ENCODE peak calls at places on chromosomes 2 and 18, in five cellular contexts. One of them, this sample, is unnamed.

GRCh38 chr18:57275111-57275510 is 77.2 kb upstream of the ST8SIA3 start:
- DNase-seq in stomach: no peak
- DNase-seq in GM23248: no peak
- DNase-seq in CD4-positive, alpha-beta T cell: no peak
- DNase-seq in dorsolateral prefrontal cortex: no peak
- DNase-seq in this sample: no peak

GRCh38 chr2:226733189-226733858 is 66.3 kb downstream of the IRS1 start:
- DNase-seq in stomach: no peak
- DNase-seq in GM23248: no peak
- DNase-seq in CD4-positive, alpha-beta T cell: no peak
- DNase-seq in dorsolateral prefrontal cortex: no peak
- DNase-seq in this sample: no peak

GRCh38 chr18:58135806-58136331 is 91.8 kb downstream of the NEDD4L start:
- DNase-seq in stomach: peak
- DNase-seq in GM23248: peak
- DNase-seq in CD4-positive, alpha-beta T cell: peak
- DNase-seq in dorsolateral prefrontal cortex: peak
- DNase-seq in this sample: peak

GRCh38 chr2:241741016-241741415 is 6.6 kb downstream of the D2HGDH start:
- DNase-seq in stomach: no peak
- DNase-seq in GM23248: peak
- DNase-seq in CD4-positive, alpha-beta T cell: no peak
- DNase-seq in dorsolateral prefrontal cortex: no peak
- DNase-seq in this sample: no peak

GRCh38 chr18:2847341-2848144 is 737 bp downstream of the EMILIN2 start:
- DNase-seq in stomach: no peak
- DNase-seq in GM23248: peak
- DNase-seq in CD4-positive, alpha-beta T cell: no peak
- DNase-seq in dorsolateral prefrontal cortex: no peak
- DNase-seq in this sample: no peak

GRCh38 chr2:151553-152328 is 105.4 kb upstream of the FAM110C start:
- DNase-seq in stomach: no peak
- DNase-seq in GM23248: no peak
- DNase-seq in CD4-positive, alpha-beta T cell: no peak
- DNase-seq in dorsolateral prefrontal cortex: no peak
- DNase-seq in this sample: peak

GRCh38 chr18:26002375-26002774 is 88.0 kb downstream of the SS18 start:
- DNase-seq in stomach: no peak
- DNase-seq in GM23248: no peak
- DNase-seq in CD4-positive, alpha-beta T cell: no peak
- DNase-seq in dorsolateral prefrontal cortex: no peak
- DNase-seq in this sample: no peak

GRCh38 chr2:9300829-9301453 is 94.3 kb downstream of the ASAP2 start:
- DNase-seq in stomach: no peak
- DNase-seq in GM23248: no peak
- DNase-seq in CD4-positive, alpha-beta T cell: no peak
- DNase-seq in dorsolateral prefrontal cortex: no peak
- DNase-seq in this sample: peak

GRCh38 chr2:28068098-28068497 is 177.6 kb downstream of the BABAM2 start:
- DNase-seq in stomach: no peak
- DNase-seq in GM23248: no peak
- DNase-seq in CD4-positive, alpha-beta T cell: no peak
- DNase-seq in dorsolateral prefrontal cortex: no peak
- DNase-seq in this sample: peak

GRCh38 chr2:6011871-6012380 is 319.7 kb downstream of the SOX11 start:
- DNase-seq in stomach: no peak
- DNase-seq in GM23248: no peak
- DNase-seq in CD4-positive, alpha-beta T cell: no peak
- DNase-seq in dorsolateral prefrontal cortex: no peak
- DNase-seq in this sample: no peak

GRCh38 chr2:113894156-113894743 is 4.4 kb downstream of the ACTR3 start:
- DNase-seq in stomach: no peak
- DNase-seq in GM23248: peak
- DNase-seq in CD4-positive, alpha-beta T cell: no peak
- DNase-seq in dorsolateral prefrontal cortex: no peak
- DNase-seq in this sample: peak

GRCh38 chr2:26298638-26299393 is 47.1 kb upstream of the SELENOI start:
- DNase-seq in stomach: peak
- DNase-seq in GM23248: peak
- DNase-seq in CD4-positive, alpha-beta T cell: peak
- DNase-seq in dorsolateral prefrontal cortex: no peak
- DNase-seq in this sample: peak

GRCh38 chr2:217054791-217055190 is 194.9 kb upstream of the TNP1 start:
- DNase-seq in stomach: no peak
- DNase-seq in GM23248: peak
- DNase-seq in CD4-positive, alpha-beta T cell: no peak
- DNase-seq in dorsolateral prefrontal cortex: no peak
- DNase-seq in this sample: no peak

GRCh38 chr2:124323321-124323720 is 298.2 kb downstream of the CNTNAP5 start:
- DNase-seq in stomach: no peak
- DNase-seq in GM23248: peak
- DNase-seq in CD4-positive, alpha-beta T cell: no peak
- DNase-seq in dorsolateral prefrontal cortex: no peak
- DNase-seq in this sample: peak

GRCh38 chr2:132669854-132670103 is 226 bp downstream of the LYPD1 start:
- DNase-seq in stomach: no peak
- DNase-seq in GM23248: peak
- DNase-seq in CD4-positive, alpha-beta T cell: no peak
- DNase-seq in dorsolateral prefrontal cortex: no peak
- DNase-seq in this sample: peak

GRCh38 chr2:164620873-164621760 is at the start of gene GRB14:
- DNase-seq in stomach: peak
- DNase-seq in GM23248: peak
- DNase-seq in CD4-positive, alpha-beta T cell: no peak
- DNase-seq in dorsolateral prefrontal cortex: no peak
- DNase-seq in this sample: peak

GRCh38 chr18:45978084-45978483 is 11.0 kb upstream of the EPG5 start:
- DNase-seq in stomach: no peak
- DNase-seq in GM23248: no peak
- DNase-seq in CD4-positive, alpha-beta T cell: no peak
- DNase-seq in dorsolateral prefrontal cortex: no peak
- DNase-seq in this sample: no peak
- H3K27ac ChIP-seq in stomach: no peak
- H3K27ac ChIP-seq in GM23248: no peak
- H3K27ac ChIP-seq in CD4-positive, alpha-beta T cell: no peak
- H3K27ac ChIP-seq in dorsolateral prefrontal cortex: no peak
- H3K27ac ChIP-seq in this sample: no peak

DNA sequence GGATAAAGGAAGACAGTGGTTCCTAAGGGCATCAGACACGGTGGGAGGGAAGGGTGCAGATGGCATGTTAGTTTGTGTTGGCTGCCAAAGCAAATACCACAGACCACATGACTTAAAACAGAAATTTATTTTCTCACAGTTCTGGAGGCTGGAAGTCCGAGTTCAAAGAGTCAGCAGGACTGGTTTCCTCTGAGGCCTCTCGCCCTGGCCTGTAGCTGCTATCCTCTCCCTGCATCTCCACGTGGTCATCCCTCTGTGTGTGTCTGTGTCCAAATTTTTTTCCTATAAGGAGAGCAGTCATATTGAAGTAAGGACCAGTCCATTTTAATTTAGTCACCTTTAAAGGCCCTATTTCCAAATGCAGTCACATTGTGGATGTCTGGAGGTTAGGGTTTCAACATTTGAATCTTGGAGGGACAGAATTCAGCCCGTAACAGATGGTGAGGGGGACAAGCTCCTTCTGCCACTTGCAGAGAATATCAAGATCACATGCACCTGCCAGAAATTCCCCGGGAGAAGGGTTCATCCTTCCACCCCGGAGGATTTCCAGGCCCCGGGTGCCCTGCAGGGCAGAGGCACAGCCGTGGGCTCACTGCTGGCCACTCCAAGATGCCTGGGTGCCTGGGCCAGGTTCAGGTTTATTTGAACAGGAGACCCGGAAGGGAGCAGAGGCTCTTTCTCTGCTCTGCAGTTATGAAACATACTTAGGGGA is 38.0 kb upstream of the MGAT4A start:
- DNase-seq in stomach: no peak
- DNase-seq in GM23248: peak
- DNase-seq in CD4-positive, alpha-beta T cell: no peak
- DNase-seq in dorsolateral prefrontal cortex: no peak
- DNase-seq in this sample: no peak
- H3K27ac ChIP-seq in stomach: no peak
- H3K27ac ChIP-seq in GM23248: no peak
- H3K27ac ChIP-seq in CD4-positive, alpha-beta T cell: peak
- H3K27ac ChIP-seq in dorsolateral prefrontal cortex: no peak
- H3K27ac ChIP-seq in this sample: no peak

DNA sequence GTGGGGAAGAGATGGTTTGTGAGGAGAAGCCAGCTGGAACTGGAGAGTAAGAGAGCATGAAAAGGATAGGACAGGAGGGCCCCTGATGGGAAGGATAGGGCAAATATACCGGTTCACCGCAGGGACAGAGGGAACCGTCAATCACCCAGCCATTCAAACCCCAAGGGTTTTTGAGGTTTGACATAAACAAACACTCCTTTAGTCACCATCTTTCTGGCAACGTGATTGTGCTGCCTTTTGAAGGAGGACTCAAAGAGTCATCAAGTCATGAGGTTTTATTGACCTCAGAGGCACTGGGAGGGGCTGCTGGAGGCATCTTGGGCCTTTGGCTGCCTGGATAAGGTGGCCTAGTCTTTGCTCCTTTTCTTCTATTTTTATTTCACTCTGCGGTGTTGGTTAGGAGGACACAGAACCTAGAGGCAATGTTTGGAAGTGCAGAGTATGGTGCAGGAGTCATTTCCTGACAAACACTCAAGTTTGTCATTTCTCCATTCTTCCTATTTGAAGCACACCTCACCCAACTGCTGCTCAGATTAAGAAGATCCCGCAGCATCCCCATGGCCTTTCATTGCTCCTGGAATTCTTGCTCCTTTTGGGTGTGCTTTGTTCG is 487.3 kb upstream of the SPRED2 start:
- DNase-seq in stomach: no peak
- DNase-seq in GM23248: no peak
- DNase-seq in CD4-positive, alpha-beta T cell: no peak
- DNase-seq in dorsolateral prefrontal cortex: no peak
- DNase-seq in this sample: no peak
- H3K27ac ChIP-seq in stomach: no peak
- H3K27ac ChIP-seq in GM23248: no peak
- H3K27ac ChIP-seq in CD4-positive, alpha-beta T cell: no peak
- H3K27ac ChIP-seq in dorsolateral prefrontal cortex: no peak
- H3K27ac ChIP-seq in this sample: no peak

GRCh38 chr2:64605991-64606494 is 47.7 kb downstream of the SERTAD2 start:
- DNase-seq in stomach: no peak
- DNase-seq in GM23248: no peak
- DNase-seq in CD4-positive, alpha-beta T cell: no peak
- DNase-seq in dorsolateral prefrontal cortex: no peak
- DNase-seq in this sample: no peak

GRCh38 chr2:64607381-64607780 is 46.3 kb downstream of the SERTAD2 start:
- DNase-seq in stomach: no peak
- DNase-seq in GM23248: no peak
- DNase-seq in CD4-positive, alpha-beta T cell: no peak
- DNase-seq in dorsolateral prefrontal cortex: no peak
- DNase-seq in this sample: no peak

GRCh38 chr2:64608867-64609228 is 44.9 kb downstream of the SERTAD2 start:
- DNase-seq in stomach: no peak
- DNase-seq in GM23248: no peak
- DNase-seq in CD4-positive, alpha-beta T cell: no peak
- DNase-seq in dorsolateral prefrontal cortex: no peak
- DNase-seq in this sample: no peak

GRCh38 chr2:64604929-64605550 is 48.7 kb downstream of the SERTAD2 start:
- DNase-seq in stomach: peak
- DNase-seq in GM23248: peak
- DNase-seq in CD4-positive, alpha-beta T cell: no peak
- DNase-seq in dorsolateral prefrontal cortex: no peak
- DNase-seq in this sample: peak

GRCh38 chr2:64606495-64607363 is 47.0 kb downstream of the SERTAD2 start:
- DNase-seq in stomach: peak
- DNase-seq in GM23248: peak
- DNase-seq in CD4-positive, alpha-beta T cell: peak
- DNase-seq in dorsolateral prefrontal cortex: peak
- DNase-seq in this sample: peak
- H3K27ac ChIP-seq in stomach: peak
- H3K27ac ChIP-seq in GM23248: peak
- H3K27ac ChIP-seq in CD4-positive, alpha-beta T cell: no peak
- H3K27ac ChIP-seq in dorsolateral prefrontal cortex: no peak
- H3K27ac ChIP-seq in this sample: peak

GRCh38 chr2:177221534-177221933 is 8.9 kb downstream of the HNRNPA3 start:
- DNase-seq in stomach: no peak
- DNase-seq in GM23248: no peak
- DNase-seq in CD4-positive, alpha-beta T cell: no peak
- DNase-seq in dorsolateral prefrontal cortex: no peak
- DNase-seq in this sample: no peak

GRCh38 chr2:177231270-177231669 is 18.7 kb downstream of the HNRNPA3 start:
- DNase-seq in stomach: no peak
- DNase-seq in GM23248: no peak
- DNase-seq in CD4-positive, alpha-beta T cell: no peak
- DNase-seq in dorsolateral prefrontal cortex: no peak
- DNase-seq in this sample: no peak

GRCh38 chr2:177221970-177222369 is 9.4 kb downstream of the HNRNPA3 start:
- DNase-seq in stomach: no peak
- DNase-seq in GM23248: no peak
- DNase-seq in CD4-positive, alpha-beta T cell: no peak
- DNase-seq in dorsolateral prefrontal cortex: no peak
- DNase-seq in this sample: no peak

GRCh38 chr2:177229448-177230242 is 17.1 kb downstream of the HNRNPA3 start:
- DNase-seq in stomach: no peak
- DNase-seq in GM23248: no peak
- DNase-seq in CD4-positive, alpha-beta T cell: no peak
- DNase-seq in dorsolateral prefrontal cortex: no peak
- DNase-seq in this sample: peak

DNA sequence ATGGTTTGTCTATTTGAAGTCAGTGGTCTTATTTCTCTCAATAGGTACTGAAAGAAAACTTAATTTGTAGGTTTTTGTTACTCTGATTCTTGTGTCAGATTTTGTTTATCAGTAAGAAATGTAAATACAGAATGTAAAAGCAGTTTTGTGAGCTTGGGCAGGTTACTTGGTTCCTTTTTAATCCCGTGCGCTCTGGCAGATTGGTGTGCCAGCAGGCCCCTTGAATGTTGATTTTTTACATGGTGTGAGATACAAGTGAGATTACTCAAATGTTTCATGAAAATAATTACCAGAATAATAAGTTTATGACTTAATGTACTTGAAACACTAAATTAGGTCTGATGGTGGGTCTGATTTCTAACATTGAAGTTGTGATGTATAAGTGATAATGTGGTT is 13.4 kb downstream of the HNRNPA3 start:
- DNase-seq in stomach: no peak
- DNase-seq in GM23248: no peak
- DNase-seq in CD4-positive, alpha-beta T cell: no peak
- DNase-seq in dorsolateral prefrontal cortex: no peak
- DNase-seq in this sample: no peak
- H3K27ac ChIP-seq in stomach: no peak
- H3K27ac ChIP-seq in GM23248: peak
- H3K27ac ChIP-seq in CD4-positive, alpha-beta T cell: no peak
- H3K27ac ChIP-seq in dorsolateral prefrontal cortex: no peak
- H3K27ac ChIP-seq in this sample: no peak

DNA sequence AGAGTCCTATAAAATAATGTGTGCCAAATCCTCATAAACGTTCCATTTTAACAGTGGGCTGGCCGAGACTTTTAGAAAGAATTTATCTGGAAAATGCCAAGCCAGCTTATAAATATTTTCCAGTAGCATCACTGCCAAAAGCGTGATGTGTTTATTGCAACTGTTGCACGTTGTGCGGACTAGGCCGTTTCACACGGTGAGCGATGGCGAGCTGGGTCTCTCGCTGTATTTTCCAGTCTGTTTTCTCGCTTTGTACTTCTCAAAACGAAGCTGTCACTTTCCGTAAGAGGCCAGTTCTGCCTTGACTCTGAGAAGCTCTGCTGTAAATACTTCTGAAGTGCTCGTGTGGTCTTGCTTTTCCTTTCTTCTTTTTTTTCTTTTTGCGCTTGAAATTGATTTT is 65.0 kb upstream of the ZNF236 start:
- DNase-seq in stomach: no peak
- DNase-seq in GM23248: peak
- DNase-seq in CD4-positive, alpha-beta T cell: no peak
- DNase-seq in dorsolateral prefrontal cortex: no peak
- DNase-seq in this sample: no peak
- H3K27ac ChIP-seq in stomach: no peak
- H3K27ac ChIP-seq in GM23248: no peak
- H3K27ac ChIP-seq in CD4-positive, alpha-beta T cell: no peak
- H3K27ac ChIP-seq in dorsolateral prefrontal cortex: no peak
- H3K27ac ChIP-seq in this sample: no peak

This sample was measured in foreskin keratinocyte.